ENCODE peak calls at places on chromosomes 6 and 20, in ten cellular contexts. S is activated T-helper 1 cell treated with anti-CD3 and anti-CD28 coated beads, Interleukin-2, amount 50 U/mL, for 16 hours; O is fibroblast of the aortic adventitia; V is tibial nerve; I is bronchial epithelial cell; K is RWPE1; L is nephron progenitor cell; D is body of pancreas; U is fibroblast of lung; W is iPS DF 6.9. A is an unnamed sample.

GRCh38 chr6:105428342-105428957 is 25.6 kb upstream of the PREP start:
- DNase-seq in V (peak; percentile 67), L (no peak), K (no peak), D (no peak), W (no peak), S (no peak), O (peak; percentile 91), I (peak; percentile 57), U (peak; percentile 83), A (no peak)

GRCh38 chr6:40931927-40932326 is 107.1 kb downstream of the UNC5CL start:
- DNase-seq in W (no peak), L (no peak), I (peak; percentile 80), S (no peak), U (peak; percentile 58), D (no peak), O (peak; percentile 32), K (peak; percentile 26), V (no peak), A (no peak)

GRCh38 chr6:81969814-81970213 is 217.3 kb upstream of the TENT5A start:
- DNase-seq in O (no peak), I (no peak), W (peak; percentile 16), D (no peak), K (no peak), L (peak; percentile 13), S (no peak), V (no peak), U (no peak), A (no peak)

GRCh38 chr6:102114402-102114801 is 720.9 kb downstream of the GRIK2 start:
- DNase-seq in S (no peak), K (peak; percentile 3), I (peak; percentile 15), L (peak; percentile 6), D (no peak), V (no peak), W (peak; percentile 13), U (no peak), O (no peak), A (no peak)

GRCh38 chr6:123380257-123380656 is 256.5 kb downstream of the TRDN start:
- DNase-seq in D (no peak), L (peak; percentile 12), I (peak; percentile 34), S (no peak), W (peak; percentile 20), O (peak; percentile 33), V (no peak), U (peak; percentile 12), K (no peak), A (no peak)

GRCh38 chr6:166619912-166620311 is 7.1 kb downstream of the RPS6KA2 start:
- DNase-seq in U (peak; percentile 99), K (peak; percentile 75), O (peak; percentile 100), D (no peak), V (peak; percentile 71), I (peak; percentile 91), W (no peak), L (no peak), S (no peak), A (no peak)

GRCh38 chr6:41966961-41967311 is 25.3 kb upstream of the CCND3 start:
- DNase-seq in D (no peak), S (no peak), W (no peak), L (no peak), O (peak; percentile 57), U (peak; percentile 91), I (peak; percentile 84), K (peak; percentile 72), V (no peak), A (no peak)

GRCh38 chr6:68559052-68559451 is 76.0 kb upstream of the ADGRB3 start:
- DNase-seq in W (no peak), L (no peak), I (no peak), O (no peak), V (no peak), S (no peak), K (no peak), U (no peak), D (no peak), A (no peak)

GRCh38 chr6:75431379-75431778 is 62.2 kb downstream of the FILIP1 start:
- DNase-seq in I (peak; percentile 37), L (no peak), K (no peak), S (no peak), W (no peak), U (no peak), O (no peak), V (no peak), D (no peak), A (no peak)

GRCh38 chr20:50068041-50068651 is 44.8 kb downstream of the UBE2V1 start:
- DNase-seq in V (no peak), S (no peak), O (no peak), K (no peak), D (no peak), U (no peak), W (no peak), L (no peak), I (no peak), A (no peak)

GRCh38 chr6:40512340-40512739 is 74.8 kb downstream of the LRFN2 start:
- DNase-seq in U (no peak), I (no peak), W (no peak), V (no peak), L (no peak), O (no peak), K (no peak), D (no peak), S (no peak), A (no peak)

GRCh38 chr6:69232506-69233194 is 564.2 kb downstream of the LMBRD1 start:
- DNase-seq in O (peak; percentile 55), K (peak; percentile 52), L (peak; percentile 94), D (peak; percentile 75), S (no peak), W (peak; percentile 57), I (peak; percentile 35), V (peak; percentile 11), U (peak; percentile 65), A (no peak)

GRCh38 chr6:61210549-61210948 is 1075.5 kb downstream of the KHDRBS2 start:
- DNase-seq in D (no peak), V (no peak), U (no peak), L (no peak), O (no peak), S (no peak), W (no peak), K (no peak), I (no peak), A (no peak)

GRCh38 chr6:32967151-32968091 is 973 bp upstream of the BRD2 start:
- DNase-seq in V (peak; percentile 41), O (peak; percentile 57), W (no peak), U (peak; percentile 49), I (peak; percentile 59), S (no peak), K (no peak), L (no peak), D (no peak), A (no peak)

GRCh38 chr6:162615016-162615717 is 112.4 kb downstream of the PRKN start:
- DNase-seq in W (no peak), I (peak; percentile 28), D (no peak), V (no peak), U (no peak), K (no peak), S (no peak), O (peak; percentile 4), L (no peak), A (no peak)

GRCh38 chr6:54525731-54526130 is 217.5 kb downstream of the TINAG start:
- DNase-seq in U (peak; percentile 86), K (no peak), O (peak; percentile 2), I (peak; percentile 56), W (no peak), L (no peak), S (no peak), D (no peak), V (no peak), A (no peak)

GRCh38 chr6:56719310-56719709 is 76.6 kb upstream of the DST start:
- DNase-seq in O (no peak), U (peak; percentile 74), W (no peak), V (no peak), I (no peak), L (no peak), K (no peak), D (no peak), S (no peak), A (no peak)

GRCh38 chr20:4443016-4443415 is 278.7 kb upstream of the PRND start:
- DNase-seq in I (peak; percentile 71), S (no peak), L (no peak), U (no peak), W (no peak), V (no peak), O (no peak), K (peak; percentile 59), D (no peak), A (no peak)

GRCh38 chr6:11584264-11584663 is 46.7 kb downstream of the TMEM170B start:
- DNase-seq in O (peak; percentile 3), L (no peak), U (peak; percentile 35), W (no peak), V (no peak), K (no peak), I (no peak), S (no peak), D (no peak), A (no peak)

GRCh38 chr6:84728602-84729001 is 35.8 kb downstream of the TBX18 start:
- DNase-seq in S (no peak), U (no peak), W (no peak), I (peak; percentile 67), O (no peak), V (no peak), K (peak; percentile 26), D (no peak), L (no peak), A (no peak)

GRCh38 chr6:127971945-127972391 is 71.1 kb upstream of the THEMIS start:
- DNase-seq in S (no peak), U (peak; percentile 93), O (peak; percentile 71), L (no peak), K (peak; percentile 36), V (no peak), D (no peak), I (peak; percentile 68), W (no peak), A (no peak)

GRCh38 chr20:37355252-37356180 is 9.6 kb downstream of the SRC start:
- DNase-seq in D (no peak), L (no peak), K (no peak), O (no peak), I (no peak), V (no peak), S (no peak), W (no peak), U (no peak), A (no peak)

GRCh38 chr6:39791311-39791710 is 865 bp upstream of the DAAM2 start:
- DNase-seq in S (no peak), U (no peak), O (no peak), D (no peak), W (no peak), L (no peak), V (no peak), I (no peak), K (no peak), A (no peak)

GRCh38 chr6:17460862-17461261 is 67.5 kb downstream of the CAP2 start:
- DNase-seq in W (no peak), U (no peak), O (no peak), K (no peak), L (no peak), V (no peak), I (no peak), D (no peak), S (no peak), A (no peak)

GRCh38 chr6:137827977-137828815 is 38.9 kb upstream of the TNFAIP3 start:
- DNase-seq in O (no peak), I (peak; percentile 91), K (no peak), W (no peak), U (no peak), D (no peak), L (no peak), S (no peak), V (no peak), A (no peak)

GRCh38 chr6:145823322-145823944 is 8.8 kb upstream of the FBXO30 start:
- DNase-seq in U (no peak), D (no peak), W (no peak), V (no peak), L (no peak), O (no peak), I (no peak), S (no peak), K (no peak), A (no peak)